ENCODE peak calls at places on chromosomes 16 and 17, in six cellular contexts. J, D, N, V, O and S are unnamed samples.
A peak's percentile ranks its signal among the peaks of the same experiment; 100 is the strongest.

GRCh38 chr16:28297308-28297707 is 5.0 kb downstream of the SBK1 start:
- DNase-seq in V (no peak), N (peak; percentile 67), J (no peak), O (no peak), D (no peak), S (no peak)

GRCh38 chr16:75379911-75380847 is 53.1 kb downstream of the CFDP1 start:
- DNase-seq in N (peak; percentile 61), V (no peak), J (no peak), D (no peak), O (no peak), S (no peak)

GRCh38 chr17:18102640-18103039 is 5.9 kb upstream of the MYO15A start:
- DNase-seq in J (no peak), O (no peak), D (no peak), N (no peak), V (peak; percentile 4), S (no peak)

GRCh38 chr17:40452074-40452787 is 9.0 kb downstream of the IGFBP4 start:
- DNase-seq in O (no peak), D (peak; percentile 99), J (no peak), V (no peak), N (peak; percentile 98), S (no peak)

GRCh38 chr16:22316411-22316811 is 19.2 kb downstream of the POLR3E start:
- DNase-seq in V (no peak), O (no peak), D (no peak), J (no peak), N (no peak), S (no peak)

GRCh38 chr17:70086468-70086867 is 11.4 kb downstream of the KCNJ16 start:
- DNase-seq in N (peak; percentile 2), J (no peak), D (no peak), O (peak; percentile 59), V (no peak), S (no peak)

GRCh38 chr17:46940692-46941404 is 17.9 kb downstream of the GOSR2 start:
- DNase-seq in J (peak; percentile 49), V (peak; percentile 91), D (peak; percentile 55), N (peak; percentile 96), O (peak; percentile 82), S (peak; percentile 76)

GRCh38 chr17:7745748-7746470 is 28.4 kb downstream of the DNAH2 start:
- DNase-seq in O (peak; percentile 82), J (peak; percentile 60), V (no peak), D (peak; percentile 87), N (peak; percentile 92), S (no peak)

GRCh38 chr16:6728381-6728780 is 604.3 kb upstream of the RBFOX1 start:
- DNase-seq in V (no peak), J (no peak), D (no peak), O (no peak), N (no peak), S (no peak)

GRCh38 chr17:82536220-82537201 is 17.0 kb downstream of the FOXK2 start:
- DNase-seq in J (peak; percentile 87), O (peak; percentile 36), D (peak; percentile 86), N (peak; percentile 81), V (peak; percentile 54), S (no peak)

GRCh38 chr16:3876695-3877094 is 3.8 kb downstream of the CREBBP start:
- DNase-seq in J (no peak), N (no peak), V (no peak), O (no peak), D (peak; percentile 56), S (no peak)

GRCh38 chr17:57881143-57881542 is 31.3 kb upstream of the MRPS23 start:
- DNase-seq in V (no peak), J (no peak), D (peak; percentile 95), O (no peak), N (peak; percentile 92), S (no peak)

GRCh38 chr17:48753794-48754499 is 25.4 kb upstream of the HOXB13 start:
- DNase-seq in D (no peak), V (no peak), J (no peak), O (peak; percentile 84), N (peak; percentile 79), S (no peak)

GRCh38 chr16:3542601-3543373 is 34.4 kb downstream of the NLRC3 start:
- DNase-seq in O (no peak), D (no peak), N (peak; percentile 90), J (no peak), V (no peak), S (no peak)

GRCh38 chr17:19346351-19347255 is 15.9 kb downstream of the B9D1 start:
- DNase-seq in V (no peak), O (peak; percentile 82), N (peak; percentile 98), J (peak; percentile 35), D (peak; percentile 95), S (no peak)

GRCh38 chr17:81245024-81245664 is 6.0 kb downstream of the NDUFAF8 start:
- DNase-seq in N (peak; percentile 98), V (no peak), D (peak; percentile 44), J (no peak), O (peak; percentile 18), S (no peak)

GRCh38 chr17:42853004-42853403 is 2.0 kb downstream of the AOC3 start:
- DNase-seq in V (no peak), N (no peak), J (no peak), O (no peak), D (no peak), S (no peak)

GRCh38 chr17:63929860-63930766 is 2.0 kb downstream of the CD79B start:
- DNase-seq in D (no peak), J (no peak), O (no peak), V (peak; percentile 31), N (peak; percentile 46), S (no peak)

GRCh38 chr16:58331024-58331707 is 36.3 kb upstream of the PRSS54 start:
- DNase-seq in J (no peak), V (no peak), D (peak; percentile 8), N (no peak), O (no peak), S (peak; percentile 74)

GRCh38 chr16:80993293-80993691 is 13.4 kb downstream of the CMC2 start:
- DNase-seq in D (peak; percentile 98), J (peak; percentile 75), V (no peak), N (peak; percentile 50), O (no peak), S (no peak)

GRCh38 chr17:68326681-68327080 is 35.4 kb downstream of the ARSG start:
- DNase-seq in N (peak; percentile 67), V (no peak), D (no peak), O (no peak), J (peak; percentile 42), S (no peak)

GRCh38 chr16:83354015-83354414 is 453.8 kb upstream of the HSBP1 start:
- DNase-seq in V (no peak), J (no peak), N (no peak), O (no peak), D (no peak), S (no peak)

GRCh38 chr17:82334204-82334621 is 647 bp upstream of the SECTM1 start:
- DNase-seq in N (no peak), J (no peak), D (no peak), O (no peak), V (no peak), S (no peak)

GRCh38 chr16:54526916-54527315 is 240.3 kb upstream of the IRX3 start:
- DNase-seq in O (no peak), D (peak; percentile 25), N (no peak), J (peak; percentile 20), V (no peak), S (no peak)

GRCh38 chr16:67537636-67538591 is 9.3 kb downstream of the RIPOR1 start:
- DNase-seq in N (peak; percentile 92), J (no peak), O (no peak), V (peak; percentile 85), D (no peak), S (peak; percentile 71)

GRCh38 chr16:11235703-11235991 is 20.4 kb downstream of the SOCS1 start:
- DNase-seq in V (no peak), O (no peak), J (no peak), N (no peak), D (no peak), S (no peak)

GRCh38 chr16:1832831-1833454 is 5.9 kb downstream of the FAHD1 start:
- DNase-seq in N (no peak), O (no peak), J (peak; percentile 54), D (no peak), V (no peak), S (no peak)

GRCh38 chr17:27593232-27593856 is 37.6 kb upstream of the LGALS9 start:
- DNase-seq in D (no peak), N (peak; percentile 2), O (no peak), J (no peak), V (no peak), S (no peak)

GRCh38 chr17:71180801-71181385 is 939.9 kb upstream of the SOX9 start:
- DNase-seq in D (peak; percentile 57), J (peak; percentile 32), V (peak; percentile 33), O (peak; percentile 62), N (no peak), S (no peak)

GRCh38 chr17:77707546-77707945 is 251.0 kb upstream of the TNRC6C start:
- DNase-seq in V (no peak), J (no peak), D (no peak), O (no peak), N (no peak), S (no peak)
- H3K9me3 ChIP-seq in V (peaks cover 3% of the 10 kb centered on the region), J (peaks cover 16% of the 10 kb centered on the region), D (no peaks in the 10 kb centered on the region), O (peaks cover 17% of the 10 kb centered on the region), N (no peaks in the 10 kb centered on the region), S (peaks cover 20% of the 10 kb centered on the region)

GRCh38 chr16:30065943-30066881 is 652 bp downstream of the ALDOA start:
- DNase-seq in J (peak; percentile 71), D (peak; percentile 70), N (peak; percentile 97), O (no peak), V (peak; percentile 31), S (peak; percentile 58)
- H3K79me2 ChIP-seq in J (peaks cover 66% of the 10 kb centered on the region), D (peaks cover 48% of the 10 kb centered on the region), N (peaks cover 59% of the 10 kb centered on the region), O (peaks cover 69% of the 10 kb centered on the region), V (peaks cover 75% of the 10 kb centered on the region), S (peaks cover 65% of the 10 kb centered on the region)

DNA sequence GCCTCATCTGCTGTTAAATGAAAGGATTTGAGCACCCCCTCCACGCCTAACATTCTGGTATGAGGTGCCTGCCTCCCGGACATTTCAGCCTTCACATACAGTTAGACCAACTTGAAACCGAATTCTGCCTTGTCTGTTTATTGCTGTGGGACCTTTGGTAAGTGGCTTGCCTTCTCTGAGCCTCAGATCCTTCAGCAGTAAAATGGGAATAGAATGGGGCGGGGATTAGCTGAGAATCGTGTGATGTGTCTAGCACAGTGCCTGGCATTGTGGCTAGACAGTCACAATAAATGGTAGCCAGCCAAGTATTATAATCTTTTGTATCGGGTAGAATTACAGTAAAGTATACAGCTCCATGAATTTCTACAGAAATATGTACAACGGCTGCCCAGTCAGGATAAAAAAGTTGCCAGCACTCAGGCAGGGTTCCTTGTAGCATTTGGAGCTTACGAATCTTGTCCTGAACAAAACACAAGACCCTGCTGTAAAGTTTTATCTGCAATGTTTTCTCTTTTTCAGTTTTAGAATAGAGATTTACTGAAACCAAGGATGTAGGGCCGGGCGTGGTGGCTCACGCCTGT is 781 bp downstream of the TMC7 start:
- DNase-seq in J (peak; percentile 53), V (no peak), N (no peak), O (peak; percentile 58), D (peak; percentile 5), S (no peak)
- H2AFZ ChIP-seq in J (peak overlapping the region; percentile 89), V (peak overlapping the region; percentile 77), N (peak overlapping the region; percentile 97), O (no peak overlapping the region), D (peak overlapping the region; percentile 85), S (peak overlapping the region; percentile 96)

GRCh38 chr17:21823130-21823529 is 130.8 kb downstream of the KCNJ18 start:
- DNase-seq in N (no peak), O (no peak), D (no peak), V (no peak), J (no peak), S (no peak)
- H3K9me3 ChIP-seq in N (peaks cover 3% of the 10 kb centered on the region), O (no peaks in the 10 kb centered on the region), D (no peaks in the 10 kb centered on the region), V (no peaks in the 10 kb centered on the region), J (peaks cover 14% of the 10 kb centered on the region), S (peaks cover 59% of the 10 kb centered on the region)

GRCh38 chr16:640614-641013 is 1.0 kb upstream of the MCRIP2 start:
- DNase-seq in J (no peak), V (no peak), N (no peak), O (no peak), D (no peak), S (no peak)
- H3K79me2 ChIP-seq in J (peaks cover 4% of the 10 kb centered on the region), V (peaks cover 15% of the 10 kb centered on the region), N (peaks cover 17% of the 10 kb centered on the region), O (peaks cover 34% of the 10 kb centered on the region), D (no peaks in the 10 kb centered on the region), S (peaks cover 3% of the 10 kb centered on the region)